ENCODE peak calls at places on chromosomes 13 and 19, in seven cellular contexts. V is brain pericyte; M is stimulated activated CD8-positive, alpha-beta memory T cell treated with anti-CD3 and anti-CD28 coated beads, Interleukin-12 subunit alpha, Interleukin-12 subunit beta, amount 100 ng/mL, for 4 hours; W is CD8-positive, alpha-beta T cell; C is activated T-helper 9 cell treated with anti-CD3 and anti-CD28 coated beads, Interleukin-2, amount 50 U/mL, for 16 hours; N is RWPE1; A is pulmonary artery endothelial cell. K is an unnamed sample.

GRCh38 chr13:29935309-29935981 is 85.0 kb upstream of the UBL3 start:
- DNase-seq in V (no peak), M (peak; percentile 27), W (peak; percentile 69), C (peak; percentile 58), N (no peak), A (no peak), K (peak; percentile 8)

GRCh38 chr13:26340812-26341211 is 86.9 kb downstream of the CDK8 start:
- DNase-seq in V (no peak), M (no peak), W (no peak), C (no peak), N (no peak), A (no peak), K (no peak)

GRCh38 chr19:13091400-13092161 is 11.1 kb downstream of the LYL1 start:
- DNase-seq in V (peak; percentile 57), M (no peak), W (no peak), C (no peak), N (no peak), A (peak; percentile 67), K (no peak)

GRCh38 chr13:108425056-108425455 is 155.5 kb downstream of the TNFSF13B start:
- DNase-seq in V (no peak), M (no peak), W (no peak), C (no peak), N (no peak), A (no peak), K (no peak)

GRCh38 chr13:47835470-47836228 is 165.4 kb downstream of the SUCLA2 start:
- DNase-seq in V (no peak), M (no peak), W (no peak), C (no peak), N (no peak), A (no peak), K (no peak)

GRCh38 chr13:22412452-22412851 is 741.6 kb downstream of the FGF9 start:
- DNase-seq in V (no peak), M (no peak), W (no peak), C (no peak), N (no peak), A (no peak), K (no peak)

GRCh38 chr19:18860725-18861124 is 29.0 kb downstream of the UPF1 start:
- DNase-seq in V (no peak), M (no peak), W (no peak), C (no peak), N (no peak), A (no peak), K (no peak)

GRCh38 chr19:55175117-55175867 is 4.8 kb downstream of the SYT5 start:
- DNase-seq in V (no peak), M (no peak), W (no peak), C (no peak), N (no peak), A (no peak), K (no peak)

GRCh38 chr13:109626386-109627171 is 159.8 kb downstream of the IRS2 start:
- DNase-seq in V (no peak), M (no peak), W (no peak), C (no peak), N (no peak), A (no peak), K (no peak)

GRCh38 chr19:41701401-41702075 is 6.9 kb upstream of the CEACAM5 start:
- DNase-seq in V (no peak), M (no peak), W (no peak), C (no peak), N (no peak), A (no peak), K (no peak)

GRCh38 chr19:4908781-4909171 is 525 bp upstream of the UHRF1 start:
- DNase-seq in V (no peak), M (no peak), W (no peak), C (no peak), N (no peak), A (no peak), K (no peak)

GRCh38 chr19:55440411-55441105 is 2.5 kb downstream of the SHISA7 start:
- DNase-seq in V (no peak), M (no peak), W (no peak), C (no peak), N (no peak), A (no peak), K (no peak)

GRCh38 chr19:661427-662196 is 1.4 kb downstream of the RNF126 start:
- DNase-seq in V (no peak), M (peak; percentile 40), W (peak; percentile 59), C (peak; percentile 41), N (peak; percentile 31), A (no peak), K (no peak)

GRCh38 chr13:46575321-46575721 is 22.4 kb downstream of the LRCH1 start:
- DNase-seq in V (no peak), M (no peak), W (no peak), C (no peak), N (no peak), A (no peak), K (no peak)